ENCODE peak calls at places on chromosomes 3 and 15, in six cellular contexts. V is substantia nigra, G is NCI-H1417 treated with DMSO at 0.1 percent for 48 hours, L is KBM-7, O is cardiac muscle cell, X is memory B cell. A is an unnamed sample.

GRCh38 chr3:28118087-28118486 is 123.3 kb upstream of the CMC1 start:
- DNase-seq in L (no peak), O (no peak), G (no peak), V (no peak), X (no peak), A (no peak)

GRCh38 chr3:16067837-16068471 is 106.5 kb upstream of the GALNT15 start:
- DNase-seq in L (no peak), V (no peak), X (no peak), O (no peak), G (no peak), A (no peak)

GRCh38 chr15:81309647-81310460 is 14.1 kb downstream of the STARD5 start:
- DNase-seq in X (no peak), V (no peak), O (no peak), G (no peak), L (no peak), A (no peak)

GRCh38 chr15:51721199-51721960 is 16.1 kb downstream of the LYSMD2 start:
- DNase-seq in O (no peak), V (no peak), L (no peak), X (no peak), G (no peak), A (no peak)

GRCh38 chr3:106172780-106173179 is 304.0 kb upstream of the CBLB start:
- DNase-seq in L (peak), V (no peak), O (no peak), X (no peak), G (no peak), A (no peak)

GRCh38 chr3:186110975-186111974 is 2.4 kb upstream of the ETV5 start:
- DNase-seq in X (no peak), L (peak), G (no peak), O (no peak), V (no peak), A (no peak)

GRCh38 chr3:146968204-146968651 is 363.1 kb upstream of the PLSCR5 start:
- DNase-seq in V (no peak), X (no peak), L (no peak), G (no peak), O (no peak), A (no peak)

GRCh38 chr3:58999134-58999778 is 50.6 kb downstream of the CFAP20DC start:
- DNase-seq in X (no peak), L (no peak), G (no peak), V (no peak), O (no peak), A (no peak)

GRCh38 chr3:134084230-134084950 is 54.7 kb upstream of the SLCO2A1 start:
- DNase-seq in X (no peak), L (no peak), G (no peak), V (no peak), O (no peak), A (no peak)

GRCh38 chr3:179421500-179421899 is 29.8 kb downstream of the GNB4 start:
- DNase-seq in L (peak), G (no peak), X (no peak), V (peak), O (peak), A (no peak)

GRCh38 chr15:62059108-62059817 is 984 bp downstream of the VPS13C start:
- DNase-seq in V (no peak), L (no peak), X (no peak), G (no peak), O (no peak), A (no peak)

GRCh38 chr3:171770689-171771620 is 39.3 kb downstream of the PLD1 start:
- DNase-seq in X (no peak), O (peak), L (peak), G (no peak), V (no peak), A (no peak)

GRCh38 chr15:78364233-78364632 is 24.1 kb downstream of the CRABP1 start:
- DNase-seq in X (no peak), L (no peak), V (peak), G (no peak), O (no peak), A (no peak)

GRCh38 chr3:11099306-11099705 is 55.0 kb upstream of the HRH1 start:
- DNase-seq in G (no peak), X (no peak), L (no peak), O (no peak), V (no peak), A (no peak)

GRCh38 chr3:193731656-193732055 is 138.6 kb downstream of the OPA1 start:
- DNase-seq in O (no peak), L (no peak), G (no peak), X (no peak), V (no peak), A (no peak)

GRCh38 chr3:38084019-38084968 is 45.3 kb downstream of the DLEC1 start:
- DNase-seq in L (peak), X (peak), V (no peak), G (no peak), O (peak), A (peak)

GRCh38 chr3:149221783-149222517 is at the start of gene CP:
- DNase-seq in L (no peak), X (no peak), O (no peak), G (no peak), V (no peak), A (no peak)

GRCh38 chr3:115784739-115785571 is 161.6 kb downstream of the GAP43 start:
- DNase-seq in V (no peak), G (no peak), X (no peak), O (peak), L (no peak), A (no peak)

GRCh38 chr15:36331531-36332275 is 247.7 kb upstream of the CDIN1 start:
- DNase-seq in G (no peak), O (no peak), V (no peak), X (no peak), L (no peak), A (no peak)

GRCh38 chr3:62797129-62797528 is 78.1 kb downstream of the CADPS start:
- DNase-seq in V (no peak), O (no peak), G (no peak), X (no peak), L (no peak), A (no peak)

GRCh38 chr15:58839485-58839884 is 68.4 kb downstream of the MINDY2 start:
- DNase-seq in V (no peak), G (no peak), X (no peak), O (no peak), L (peak), A (no peak)

GRCh38 chr3:133479895-133480669 is 80.2 kb downstream of the BFSP2 start:
- DNase-seq in V (no peak), O (no peak), X (no peak), G (no peak), L (no peak), A (no peak)

GRCh38 chr3:144097144-144097543 is 125.5 kb downstream of the DIPK2A start:
- DNase-seq in O (no peak), L (no peak), X (no peak), V (no peak), G (no peak), A (no peak)

GRCh38 chr3:78951546-78951945 is 816.3 kb downstream of the ROBO1 start:
- DNase-seq in O (no peak), V (no peak), L (no peak), G (no peak), X (no peak), A (no peak)

GRCh38 chr15:59420108-59420507 is 17.9 kb upstream of the FAM81A start:
- DNase-seq in O (no peak), X (no peak), V (no peak), G (no peak), L (no peak), A (no peak)

GRCh38 chr3:186722457-186722856 is 5.3 kb downstream of the KNG1 start:
- DNase-seq in L (no peak), V (no peak), X (no peak), G (no peak), O (no peak), A (no peak)

GRCh38 chr3:149678365-149678948 is 20.6 kb upstream of the WWTR1 start:
- DNase-seq in V (no peak), X (no peak), G (no peak), O (no peak), L (no peak), A (no peak)

GRCh38 chr15:79721256-79721655 is 175.6 kb downstream of the MTHFS start:
- DNase-seq in L (no peak), V (no peak), O (no peak), G (no peak), X (no peak), A (no peak)

GRCh38 chr15:87661952-87662351 is 594.6 kb downstream of the NTRK3 start:
- DNase-seq in L (no peak), G (no peak), V (no peak), O (no peak), X (no peak), A (no peak)

GRCh38 chr15:81754078-81754477 is 291.7 kb downstream of the MEX3B start:
- DNase-seq in G (no peak), O (no peak), L (no peak), X (no peak), V (no peak), A (no peak)

A was measured in CD8-positive, alpha-beta memory T cell.